ENCODE peak calls at places on chromosomes 3 and 15, in six cellular contexts. M is activated CD4-positive, alpha-beta T cell treated with anti-CD3 and anti-CD28 coated beads, Interleukin-2, amount 50 U/mL, for 48 hours; B is T-helper 2 cell; F is T follicular helper cell; I is NCI-H1105; P is stomach. Z is an unnamed sample.
A peak's percentile ranks its signal among the peaks of the same experiment; 100 is the strongest.

GRCh38 chr3:108833616-108834015 is 11.0 kb downstream of the TRAT1 start:
- DNase-seq in M (no peak), B (no peak), F (no peak), I (no peak), P (no peak), Z (no peak)

GRCh38 chr3:47565861-47566550 is 12.7 kb downstream of the CSPG5 start:
- DNase-seq in M (no peak), B (no peak), F (no peak), I (no peak), P (no peak), Z (no peak)

GRCh38 chr3:169658311-169658931 is 5.1 kb downstream of the MECOM start:
- DNase-seq in M (no peak), B (no peak), F (no peak), I (no peak), P (peak; percentile 52), Z (no peak)

GRCh38 chr15:51837784-51838183 is 8.3 kb downstream of the TMOD3 start:
- DNase-seq in M (no peak), B (no peak), F (no peak), I (no peak), P (no peak), Z (no peak)

GRCh38 chr15:49301562-49301961 is 121.5 kb upstream of the FGF7 start:
- DNase-seq in M (no peak), B (no peak), F (no peak), I (no peak), P (no peak), Z (no peak)

GRCh38 chr3:47910777-47911440 is 105.3 kb downstream of the MAP4 start:
- DNase-seq in M (no peak), B (no peak), F (no peak), I (no peak), P (no peak), Z (no peak)

GRCh38 chr15:65132841-65133549 is 613 bp downstream of the PDCD7 start:
- DNase-seq in M (peak; percentile 35), B (no peak), F (no peak), I (no peak), P (peak; percentile 45), Z (peak; percentile 28)

GRCh38 chr3:136804813-136805212 is 14.1 kb upstream of the SLC35G2 start:
- DNase-seq in M (no peak), B (no peak), F (no peak), I (peak; percentile 20), P (no peak), Z (no peak)

GRCh38 chr15:38559131-38559530 is 5.5 kb downstream of the RASGRP1 start:
- DNase-seq in M (no peak), B (no peak), F (no peak), I (no peak), P (no peak), Z (no peak)

GRCh38 chr15:56064152-56064551 is 70.7 kb upstream of the NEDD4 start:
- DNase-seq in M (no peak), B (no peak), F (no peak), I (no peak), P (no peak), Z (no peak)

GRCh38 chr15:31440754-31441298 is 114.2 kb downstream of the KLF13 start:
- DNase-seq in M (peak; percentile 58), B (no peak), F (no peak), I (no peak), P (peak; percentile 42), Z (peak; percentile 33)

GRCh38 chr15:74958320-74958907 is 1.8 kb upstream of the RPP25 start:
- DNase-seq in M (peak; percentile 23), B (no peak), F (no peak), I (no peak), P (peak; percentile 81), Z (no peak)

GRCh38 chr3:31132132-31132769 is 237.8 kb upstream of the GADL1 start:
- DNase-seq in M (no peak), B (peak; percentile 1), F (no peak), I (no peak), P (no peak), Z (peak; percentile 21)

Z was measured in stimulated activated naive CD8-positive, alpha-beta T cell treated with anti-CD3 and anti-CD28 coated beads, Interleukin-15, amount 100 ng/mL, for 72 hours.